ENCODE peak calls at places on chromosomes 16 and 17, in four cellular contexts. N, Z, L and T are unnamed samples.

GRCh38 chr16:53915452-53916160 is 211.7 kb downstream of the FTO start:
- DNase-seq in N (no peak), Z (no peak), L (no peak), T (no peak)

GRCh38 chr16:177394-177822 is 928 bp downstream of the HBA1 start:
- DNase-seq in N (no peak), L (no peak), Z (no peak), T (no peak)

GRCh38 chr16:69890891-69891282 is 60.2 kb upstream of the CLEC18A start:
- DNase-seq in Z (no peak), N (no peak), L (no peak), T (no peak)

GRCh38 chr17:78133971-78134898 is 3.7 kb downstream of the TMC8 start:
- DNase-seq in N (no peak), Z (peak; percentile 68), L (no peak), T (peak; percentile 88)

GRCh38 chr17:77736721-77737120 is 221.8 kb upstream of the TNRC6C start:
- DNase-seq in L (no peak), N (no peak), Z (peak; percentile 9), T (no peak)

GRCh38 chr16:557463-558297 is 2.5 kb upstream of the PRR35 start:
- DNase-seq in Z (no peak), L (no peak), N (no peak), T (no peak)

GRCh38 chr16:71629617-71630016 is 3.6 kb downstream of the MARVELD3 start:
- DNase-seq in L (no peak), Z (no peak), N (no peak), T (no peak)

GRCh38 chr16:6207124-6207523 is 1109.5 kb upstream of the EEF2KMT start:
- DNase-seq in Z (no peak), N (no peak), L (no peak), T (no peak)

GRCh38 chr16:31499928-31500327 is 8.3 kb downstream of the RUSF1 start:
- DNase-seq in L (no peak), Z (no peak), N (no peak), T (no peak)

GRCh38 chr16:5056347-5056746 is 9.4 kb downstream of the C16orf89 start:
- DNase-seq in N (no peak), Z (no peak), L (no peak), T (peak; percentile 72)

GRCh38 chr17:81440511-81441244 is 45.4 kb downstream of the BAHCC1 start:
- DNase-seq in N (no peak), L (no peak), Z (no peak), T (peak; percentile 53)

GRCh38 chr17:7579001-7579838 is at the start of gene CD68:
- DNase-seq in L (peak; percentile 66), Z (peak; percentile 89), N (peak; percentile 79), T (peak; percentile 91)

GRCh38 chr17:73351764-73352163 is 40.0 kb upstream of the CDC42EP4 start:
- DNase-seq in L (no peak), N (no peak), Z (no peak), T (no peak)

GRCh38 chr17:58399974-58400373 is 17.4 kb downstream of the RNF43 start:
- DNase-seq in N (no peak), L (no peak), Z (no peak), T (no peak)

GRCh38 chr17:82709024-82709675 is 7.4 kb upstream of the FN3KRP start:
- DNase-seq in Z (no peak), N (no peak), L (no peak), T (no peak)

GRCh38 chr17:41542357-41542756 is 14.2 kb upstream of the KRT19 start:
- DNase-seq in Z (no peak), N (no peak), L (no peak), T (no peak)

GRCh38 chr16:77057161-77057736 is 133.7 kb upstream of the MON1B start:
- DNase-seq in L (no peak), Z (no peak), N (no peak), T (no peak)

GRCh38 chr17:8857919-8858318 is 9.6 kb downstream of the PIK3R6 start:
- DNase-seq in N (no peak), Z (no peak), L (no peak), T (peak; percentile 89)

GRCh38 chr17:34850023-34850422 is 111.2 kb downstream of the CCT6B start:
- DNase-seq in Z (no peak), N (no peak), L (no peak), T (no peak)

GRCh38 chr17:43556292-43556691 is 10.2 kb upstream of the ETV4 start:
- DNase-seq in N (peak; percentile 32), Z (no peak), L (no peak), T (peak; percentile 49)

GRCh38 chr17:36978810-36979584 is 30.2 kb downstream of the AATF start:
- DNase-seq in N (no peak), Z (no peak), L (no peak), T (no peak)

GRCh38 chr16:28879841-28880588 is 1.7 kb downstream of the ATP2A1 start:
- DNase-seq in N (peak; percentile 90), L (peak; percentile 29), Z (peak; percentile 92), T (peak; percentile 94)

GRCh38 chr17:70204431-70204830 is 35.1 kb downstream of the KCNJ2 start:
- DNase-seq in L (no peak), Z (no peak), N (no peak), T (no peak)

GRCh38 chr17:49939318-49939717 is 29.7 kb upstream of the DLX4 start:
- DNase-seq in N (no peak), L (no peak), Z (no peak), T (no peak)

GRCh38 chr16:19883296-19883951 is 1.2 kb downstream of the GPRC5B start:
- DNase-seq in N (peak; percentile 48), L (no peak), Z (no peak), T (peak; percentile 8)

GRCh38 chr16:66211651-66212050 is 154.8 kb upstream of the CDH5 start:
- DNase-seq in N (no peak), Z (no peak), L (no peak), T (no peak)

GRCh38 chr16:47779201-47780016 is 318.3 kb downstream of the PHKB start:
- DNase-seq in L (no peak), Z (no peak), N (no peak), T (peak; percentile 46)

GRCh38 chr16:48971571-48972071 is 310.0 kb downstream of the CBLN1 start:
- DNase-seq in N (no peak), L (no peak), Z (peak; percentile 87), T (no peak)

GRCh38 chr16:27321013-27321960 is 7.5 kb downstream of the IL4R start:
- DNase-seq in Z (no peak), N (no peak), L (no peak), T (no peak)

GRCh38 chr16:12802661-12803060 is 1.0 kb downstream of the CPPED1 start:
- DNase-seq in L (no peak), Z (no peak), N (no peak), T (no peak)

DNA sequence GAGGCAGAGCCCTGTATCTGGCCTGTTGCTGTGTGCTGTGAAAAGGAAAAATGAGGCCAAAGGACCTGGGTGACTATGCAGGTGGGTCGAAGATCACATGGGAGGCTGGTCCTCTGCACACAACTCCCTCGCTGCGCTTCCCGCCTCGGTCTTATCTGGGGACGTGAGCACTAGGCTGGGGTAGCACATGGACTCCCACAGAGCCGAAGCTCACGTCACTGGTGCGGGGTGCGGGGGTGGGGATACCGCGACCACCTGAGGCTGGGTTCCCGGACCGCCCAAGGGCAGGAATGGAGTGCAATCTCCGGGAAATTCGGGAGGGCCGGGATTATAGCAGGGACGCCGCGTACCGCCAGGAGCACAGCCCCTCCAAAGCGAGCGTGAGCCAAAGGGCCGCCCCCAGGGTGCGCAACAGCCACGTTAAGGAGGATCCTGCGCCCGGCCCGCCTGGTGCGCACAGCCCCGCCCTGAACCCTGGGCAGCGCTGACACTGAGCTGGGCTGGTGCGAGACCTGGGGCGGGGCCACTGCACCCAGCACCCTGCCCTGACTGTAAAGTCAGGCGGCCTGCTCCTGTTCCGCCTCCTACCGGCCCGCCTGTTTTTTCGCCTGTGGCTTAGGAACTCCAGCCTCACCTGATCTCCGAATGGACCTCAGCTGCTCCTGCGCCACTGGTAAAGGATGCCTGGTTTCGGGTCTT is 4.8 kb downstream of the MT1A start:
- DNase-seq in Z (no peak), N (peak; percentile 80), L (no peak), T (peak; percentile 91)
- TF ChIP-seq CTCF in Z (peak; percentile 30), N (peak; percentile 36), L (peak; percentile 31), T (peak; percentile 49)

DNA sequence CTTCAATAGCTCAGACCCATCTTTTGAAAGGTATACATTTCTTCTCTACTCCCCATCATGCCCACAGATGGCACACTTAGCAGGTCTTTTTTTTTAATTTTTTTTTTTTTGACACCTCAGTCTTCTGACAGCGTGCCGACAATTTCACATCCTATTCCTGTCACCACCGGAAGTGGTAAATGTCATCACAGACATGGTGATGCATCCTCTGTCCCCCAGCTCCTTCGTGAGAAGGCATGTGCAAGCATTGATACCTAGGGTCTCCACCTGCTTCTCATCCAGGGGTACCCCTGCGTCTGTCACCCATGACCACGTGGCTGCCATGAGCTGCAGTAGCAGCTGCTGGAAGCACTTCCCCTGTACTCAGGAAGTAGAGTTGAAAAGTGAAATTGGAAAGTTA is 35.6 kb downstream of the ELAC2 start:
- DNase-seq in N (no peak), L (no peak), Z (no peak), T (peak; percentile 12)
- TF ChIP-seq CTCF in N (no peak), L (no peak), Z (no peak), T (no peak)

GRCh38 chr17:57399690-57400089 is 143.4 kb downstream of the MSI2 start:
- DNase-seq in Z (no peak), N (no peak), L (no peak), T (no peak)
- TF ChIP-seq CTCF in Z (no peak), N (no peak), L (no peak), T (no peak)

DNA sequence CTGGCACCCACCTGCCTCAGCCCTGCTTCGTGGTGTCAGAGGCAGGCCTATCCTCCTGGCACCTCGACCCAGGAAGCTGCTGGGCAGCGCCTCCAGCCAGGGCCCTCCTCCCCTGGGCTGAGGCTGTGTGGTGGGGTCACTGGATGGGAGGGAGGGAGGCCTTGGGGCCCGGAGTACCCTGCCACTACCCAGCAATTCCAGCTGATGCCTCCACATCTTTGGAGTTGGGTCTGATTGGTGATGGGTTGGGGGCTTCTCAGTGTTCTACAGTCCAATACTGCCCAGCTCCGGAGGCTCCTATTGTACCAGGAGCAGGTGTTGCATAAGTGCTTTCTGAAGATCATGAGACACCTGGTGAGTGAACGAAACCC is 48.0 kb downstream of the USP22 start:
- DNase-seq in L (no peak), N (no peak), Z (no peak), T (no peak)
- TF ChIP-seq CTCF in L (no peak), N (no peak), Z (no peak), T (no peak)

GRCh38 chr16:56909484-56910113 is 22.3 kb upstream of the HERPUD1 start:
- DNase-seq in N (no peak), Z (no peak), L (no peak), T (no peak)
- TF ChIP-seq CTCF in N (no peak), Z (no peak), L (no peak), T (no peak)

DNA sequence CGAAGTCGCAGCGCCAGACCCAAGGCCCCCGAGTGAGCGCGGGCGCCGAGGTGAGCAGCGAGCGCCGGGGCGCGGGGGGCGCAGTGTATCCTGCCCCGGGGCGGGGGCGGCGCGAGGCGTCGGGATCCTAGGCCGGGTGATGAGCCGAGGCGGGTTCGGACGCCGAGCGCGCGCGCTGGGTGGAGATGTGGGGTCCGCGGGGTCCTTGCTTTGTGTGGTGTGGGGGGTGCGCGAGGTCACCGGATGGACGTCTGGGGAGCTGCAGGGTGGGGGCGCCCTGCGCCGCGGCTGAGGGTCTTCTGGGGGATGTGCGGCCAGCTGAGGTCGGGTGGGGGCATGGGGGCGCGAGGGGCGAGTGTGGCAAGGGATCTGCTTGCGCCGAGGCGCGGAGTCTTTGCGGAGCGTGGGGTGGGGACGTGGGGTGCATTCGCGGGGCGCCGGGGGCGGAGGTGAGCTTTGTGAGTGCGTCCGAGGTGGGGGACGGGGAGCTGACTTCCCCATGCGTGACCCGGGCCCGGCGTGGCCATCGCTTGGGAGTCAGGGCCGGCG is 560 bp downstream of the RAI1 start:
- DNase-seq in N (peak; percentile 55), Z (no peak), L (no peak), T (peak; percentile 68)
- TF ChIP-seq CTCF in N (no peak), Z (no peak), L (no peak), T (no peak)

GRCh38 chr16:2082171-2082982 is 34.6 kb downstream of the TSC2 start:
- DNase-seq in L (no peak), N (no peak), Z (no peak), T (no peak)
- TF ChIP-seq CTCF in L (no peak), N (no peak), Z (peak; percentile 10), T (no peak)